ENCODE peak calls at places on chromosomes 6 and 20, in eight cellular contexts. X is prostate gland, B is breast epithelium, O is K562, Y is stomach, Z is HepG2, G is transverse colon, I is suprapubic skin. H is an unnamed sample.

GRCh38 chr6:157019733-157020132 is 242.6 kb downstream of the ARID1B start:
- DNase-seq in X (no peak), B (no peak), O (peak; percentile 28), Y (no peak), Z (no peak), G (no peak), I (no peak), H (no peak)

GRCh38 chr20:51121901-51122412 is 99.0 kb upstream of the KCNG1 start:
- DNase-seq in X (peak; percentile 33), B (no peak), O (no peak), Y (no peak), Z (no peak), G (no peak), I (no peak), H (no peak)

GRCh38 chr6:119158057-119158848 is 79.8 kb upstream of the FAM184A start:
- DNase-seq in X (no peak), B (no peak), O (no peak), Y (no peak), Z (no peak), G (no peak), I (peak; percentile 76), H (no peak)

GRCh38 chr20:35269055-35269781 is 8.7 kb downstream of the MMP24OS start:
- DNase-seq in X (peak; percentile 61), B (peak; percentile 62), O (peak; percentile 83), Y (peak; percentile 69), Z (peak; percentile 77), G (peak; percentile 65), I (no peak), H (no peak)

GRCh38 chr6:70221025-70221714 is 81.7 kb downstream of the COL9A1 start:
- DNase-seq in X (no peak), B (no peak), O (peak; percentile 51), Y (no peak), Z (peak; percentile 12), G (no peak), I (no peak), H (no peak)

GRCh38 chr6:128280066-128280465 is 240.3 kb downstream of the PTPRK start:
- DNase-seq in X (no peak), B (no peak), O (no peak), Y (no peak), Z (no peak), G (no peak), I (no peak), H (no peak)

GRCh38 chr6:163259689-163260088 is 154.8 kb upstream of the QKI start:
- DNase-seq in X (no peak), B (no peak), O (no peak), Y (no peak), Z (no peak), G (no peak), I (no peak), H (no peak)

GRCh38 chr20:16441526-16442164 is 131.6 kb downstream of the KIF16B start:
- DNase-seq in X (no peak), B (no peak), O (no peak), Y (no peak), Z (no peak), G (no peak), I (no peak), H (no peak)

GRCh38 chr20:33914871-33915270 is 78.8 kb upstream of the RALY start:
- DNase-seq in X (no peak), B (no peak), O (no peak), Y (no peak), Z (peak; percentile 51), G (no peak), I (no peak), H (no peak)

GRCh38 chr6:131858765-131859490 is 51.1 kb downstream of the ENPP1 start:
- DNase-seq in X (no peak), B (no peak), O (no peak), Y (no peak), Z (no peak), G (no peak), I (no peak), H (no peak)

GRCh38 chr6:145091102-145091826 is 644.1 kb downstream of the EPM2A start:
- DNase-seq in X (no peak), B (no peak), O (no peak), Y (no peak), Z (peak; percentile 53), G (no peak), I (no peak), H (no peak)

GRCh38 chr6:24874128-24874527 is 61.6 kb downstream of the RIPOR2 start:
- DNase-seq in X (no peak), B (no peak), O (no peak), Y (no peak), Z (no peak), G (no peak), I (no peak), H (no peak)

GRCh38 chr20:47358672-47359532 is 2.4 kb upstream of the ZMYND8 start:
- DNase-seq in X (peak; percentile 95), B (peak; percentile 83), O (peak; percentile 90), Y (peak; percentile 91), Z (peak; percentile 100), G (peak; percentile 88), I (peak; percentile 89), H (no peak)

GRCh38 chr6:7067305-7067704 is 40.5 kb upstream of the RREB1 start:
- DNase-seq in X (no peak), B (no peak), O (no peak), Y (no peak), Z (no peak), G (no peak), I (no peak), H (no peak)

GRCh38 chr6:13427838-13428527 is 59.4 kb downstream of the GFOD1 start:
- DNase-seq in X (no peak), B (no peak), O (peak; percentile 34), Y (peak; percentile 31), Z (no peak), G (peak; percentile 59), I (no peak), H (no peak)

GRCh38 chr6:46799657-46800056 is 6.5 kb downstream of the MEP1A start:
- DNase-seq in X (no peak), B (no peak), O (peak; percentile 12), Y (no peak), Z (no peak), G (no peak), I (no peak), H (no peak)

GRCh38 chr20:45892049-45892816 is 1.1 kb downstream of the CTSA start:
- DNase-seq in X (no peak), B (no peak), O (peak; percentile 58), Y (peak; percentile 28), Z (peak; percentile 44), G (peak; percentile 40), I (no peak), H (no peak)

GRCh38 chr20:45890997-45891983 is at the start of the genes CTSA and NEURL2:
- DNase-seq in X (peak; percentile 90), B (peak; percentile 93), O (peak; percentile 96), Y (peak; percentile 97), Z (peak; percentile 98), G (peak; percentile 97), I (peak; percentile 97), H (no peak)

GRCh38 chr20:45892828-45893500 is 1.8 kb downstream of the CTSA start:
- DNase-seq in X (no peak), B (no peak), O (no peak), Y (no peak), Z (no peak), G (peak; percentile 70), I (no peak), H (no peak)

GRCh38 chr20:45888681-45889080 is 1.3 kb upstream of the SPATA25 start:
- DNase-seq in X (no peak), B (no peak), O (no peak), Y (no peak), Z (no peak), G (no peak), I (no peak), H (no peak)

GRCh38 chr20:45890077-45890996 is 671 bp downstream of the NEURL2 start:
- DNase-seq in X (peak; percentile 73), B (peak; percentile 75), O (no peak), Y (peak; percentile 83), Z (peak; percentile 92), G (peak; percentile 85), I (peak; percentile 88), H (no peak)
- TF ChIP-seq POLR2AphosphoS5 in X (peak; percentile 36), B (no peak), O (no peak), Y (peak; percentile 65), Z (peak; percentile 74), G (peak; percentile 49), I (no peak), H (peak; percentile 45)

GRCh38 chr6:33412140-33413009 is 1.6 kb downstream of the PHF1 start:
- DNase-seq in X (no peak), B (no peak), O (no peak), Y (no peak), Z (no peak), G (no peak), I (no peak), H (no peak)
- H3K27ac ChIP-seq in X (peak overlapping the region; percentile 100), B (peak overlapping the region; percentile 44), O (no peak overlapping the region), Y (peak overlapping the region; percentile 99), Z (no peak overlapping the region), G (peak overlapping the region; percentile 99), I (peak overlapping the region; percentile 98), H (peak overlapping the region; percentile 100)

DNA sequence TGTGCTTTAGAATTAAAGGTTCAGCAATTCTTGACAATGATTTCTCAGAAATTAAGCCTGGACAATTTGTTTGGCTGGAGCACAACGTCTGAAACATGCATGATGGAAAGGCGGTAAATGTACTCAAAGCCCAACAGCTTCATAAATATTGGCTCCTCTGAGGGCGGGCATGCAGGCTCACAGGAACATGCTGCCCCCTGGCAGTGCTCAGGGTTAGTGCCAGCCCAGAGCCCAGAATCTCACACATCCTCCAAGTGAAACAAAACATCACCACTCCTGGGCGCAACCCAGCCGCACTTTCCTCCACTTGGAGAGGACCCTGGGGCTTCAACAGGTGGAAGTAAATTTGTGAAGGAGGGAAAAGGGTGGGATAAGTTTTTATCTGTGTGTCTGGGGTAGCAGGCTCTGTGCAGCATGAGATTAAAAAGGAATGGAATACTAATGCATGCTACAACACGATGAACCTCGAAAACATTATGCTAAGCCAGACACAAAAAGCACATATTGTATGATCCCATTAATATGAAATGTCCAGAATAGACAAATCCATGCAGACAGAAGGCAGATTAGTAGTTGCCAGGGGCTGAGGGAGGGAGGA is 54.1 kb upstream of the PTPRT start:
- DNase-seq in X (no peak), B (no peak), O (peak; percentile 3), Y (no peak), Z (no peak), G (no peak), I (no peak), H (no peak)
- TF ChIP-seq CTCF in X (no peak), B (no peak), O (no peak), Y (no peak), Z (peak; percentile 37), G (no peak), I (no peak), H (no peak)

GRCh38 chr6:122610690-122611455 is 668 bp downstream of the PKIB start:
- DNase-seq in X (peak; percentile 21), B (peak; percentile 68), O (no peak), Y (peak; percentile 83), Z (peak; percentile 15), G (peak; percentile 72), I (peak; percentile 71), H (no peak)

GRCh38 chr6:122615409-122615808 is 5.2 kb downstream of the PKIB start:
- DNase-seq in X (no peak), B (no peak), O (no peak), Y (no peak), Z (no peak), G (no peak), I (no peak), H (no peak)

GRCh38 chr6:122612838-122613237 is 2.6 kb downstream of the PKIB start:
- DNase-seq in X (no peak), B (no peak), O (no peak), Y (no peak), Z (no peak), G (no peak), I (no peak), H (no peak)

GRCh38 chr6:122614303-122614702 is 4.1 kb downstream of the PKIB start:
- DNase-seq in X (no peak), B (no peak), O (no peak), Y (no peak), Z (no peak), G (no peak), I (no peak), H (no peak)

GRCh38 chr6:122609881-122610689 is at the start of gene PKIB:
- DNase-seq in X (peak; percentile 70), B (peak; percentile 78), O (peak; percentile 56), Y (peak; percentile 90), Z (peak; percentile 64), G (peak; percentile 86), I (peak; percentile 78), H (no peak)
- TF ChIP-seq POLR2AphosphoS5 in X (peak; percentile 6), B (no peak), O (no peak), Y (peak; percentile 93), Z (no peak), G (peak; percentile 94), I (no peak), H (no peak)

H was measured in vagina.